ENCODE peak calls at places on chromosome 10, in five cellular contexts. F is ovary, B is uterus, C is esophagus squamous epithelium, J is A549. I is an unnamed sample.

GRCh38 chr10:86264481-86265231 is 101.9 kb downstream of the GRID1 start:
- DNase-seq in F (no peak), B (no peak), C (no peak), J (no peak), I (no peak)

GRCh38 chr10:34124522-34125035 is 690.5 kb downstream of the PARD3 start:
- DNase-seq in F (no peak), B (no peak), C (no peak), J (peak; percentile 76), I (no peak)

GRCh38 chr10:34808789-34809745 is 6.0 kb downstream of the PARD3 start:
- DNase-seq in F (peak; percentile 35), B (peak; percentile 32), C (no peak), J (no peak), I (no peak)

GRCh38 chr10:53574024-53574423 is 801.4 kb upstream of the MBL2 start:
- DNase-seq in F (no peak), B (no peak), C (no peak), J (no peak), I (no peak)

GRCh38 chr10:8416192-8416701 is 361.8 kb downstream of the GATA3 start:
- DNase-seq in F (no peak), B (no peak), C (no peak), J (peak; percentile 70), I (no peak)

GRCh38 chr10:97778452-97779302 is 6.9 kb upstream of the SFRP5 start:
- DNase-seq in F (no peak), B (no peak), C (no peak), J (no peak), I (no peak)

GRCh38 chr10:66505003-66505707 is 420.7 kb upstream of the LRRTM3 start:
- DNase-seq in F (no peak), B (no peak), C (no peak), J (no peak), I (no peak)

GRCh38 chr10:130809761-130810515 is 501.6 kb downstream of the TCERG1L start:
- DNase-seq in F (no peak), B (no peak), C (no peak), J (no peak), I (no peak)

GRCh38 chr10:14074062-14074884 is 256.5 kb downstream of the FRMD4A start:
- DNase-seq in F (peak; percentile 74), B (peak; percentile 78), C (no peak), J (peak; percentile 81), I (no peak)

GRCh38 chr10:34732926-34733325 is 82.2 kb downstream of the PARD3 start:
- DNase-seq in F (no peak), B (no peak), C (no peak), J (peak; percentile 66), I (peak; percentile 10)

GRCh38 chr10:90148121-90148855 is 446.9 kb downstream of the KIF20B start:
- DNase-seq in F (no peak), B (no peak), C (no peak), J (peak; percentile 28), I (no peak)

GRCh38 chr10:123166618-123167017 is 12.4 kb downstream of the BUB3 start:
- DNase-seq in F (no peak), B (no peak), C (no peak), J (no peak), I (no peak)
- TF ChIP-seq POLR2A in F (no peak), B (no peak), C (no peak), J (no peak), I (no peak)

DNA sequence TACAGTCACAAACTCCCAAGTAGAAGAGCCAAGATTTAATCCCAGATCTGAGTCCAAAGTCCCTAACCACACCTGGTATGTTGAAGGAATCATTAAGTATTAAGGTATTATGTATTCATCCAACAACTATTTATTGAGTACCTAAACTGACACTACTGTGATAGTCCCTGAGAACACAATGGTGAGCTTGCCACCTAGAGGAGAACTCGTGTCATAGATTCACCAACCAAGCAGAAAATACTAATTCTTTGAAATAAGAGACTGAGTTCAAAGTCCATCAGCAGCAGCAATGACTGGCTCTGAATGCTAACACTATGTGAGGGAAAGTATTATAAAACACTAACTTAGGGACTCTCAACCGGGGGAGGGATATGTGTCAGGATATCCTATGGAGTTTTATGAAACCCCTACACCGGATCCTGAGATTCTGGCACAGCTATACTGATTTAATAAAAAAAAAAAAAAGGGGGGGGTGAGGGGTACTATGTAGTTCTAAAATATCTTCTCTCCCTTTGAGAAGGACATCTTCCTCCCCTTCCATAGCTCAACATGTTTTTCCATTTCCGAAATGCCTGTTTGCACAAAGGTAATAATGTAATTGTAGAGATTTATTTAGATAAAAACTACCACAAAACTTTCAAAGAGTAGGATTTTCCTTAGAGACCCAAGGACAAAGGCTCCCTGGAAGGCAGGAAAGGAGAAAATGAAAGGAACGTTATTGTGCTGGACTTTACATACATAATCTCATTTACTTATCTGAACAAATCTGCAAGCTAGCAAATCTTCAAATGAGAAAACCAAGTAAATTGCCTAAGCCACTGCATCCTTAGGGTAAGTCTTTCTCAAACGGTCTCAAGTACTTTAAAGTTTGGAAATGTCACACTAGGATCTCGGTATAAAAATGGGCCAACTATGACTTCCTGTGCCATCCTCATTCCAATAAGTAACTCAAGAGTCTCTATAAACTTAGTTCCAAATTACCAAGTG is 1.5 kb downstream of the NCOA4 start:
- DNase-seq in F (no peak), B (no peak), C (no peak), J (peak; percentile 80), I (peak; percentile 78)
- TF ChIP-seq POLR2A in F (no peak), B (no peak), C (no peak), J (no peak), I (no peak)

DNA sequence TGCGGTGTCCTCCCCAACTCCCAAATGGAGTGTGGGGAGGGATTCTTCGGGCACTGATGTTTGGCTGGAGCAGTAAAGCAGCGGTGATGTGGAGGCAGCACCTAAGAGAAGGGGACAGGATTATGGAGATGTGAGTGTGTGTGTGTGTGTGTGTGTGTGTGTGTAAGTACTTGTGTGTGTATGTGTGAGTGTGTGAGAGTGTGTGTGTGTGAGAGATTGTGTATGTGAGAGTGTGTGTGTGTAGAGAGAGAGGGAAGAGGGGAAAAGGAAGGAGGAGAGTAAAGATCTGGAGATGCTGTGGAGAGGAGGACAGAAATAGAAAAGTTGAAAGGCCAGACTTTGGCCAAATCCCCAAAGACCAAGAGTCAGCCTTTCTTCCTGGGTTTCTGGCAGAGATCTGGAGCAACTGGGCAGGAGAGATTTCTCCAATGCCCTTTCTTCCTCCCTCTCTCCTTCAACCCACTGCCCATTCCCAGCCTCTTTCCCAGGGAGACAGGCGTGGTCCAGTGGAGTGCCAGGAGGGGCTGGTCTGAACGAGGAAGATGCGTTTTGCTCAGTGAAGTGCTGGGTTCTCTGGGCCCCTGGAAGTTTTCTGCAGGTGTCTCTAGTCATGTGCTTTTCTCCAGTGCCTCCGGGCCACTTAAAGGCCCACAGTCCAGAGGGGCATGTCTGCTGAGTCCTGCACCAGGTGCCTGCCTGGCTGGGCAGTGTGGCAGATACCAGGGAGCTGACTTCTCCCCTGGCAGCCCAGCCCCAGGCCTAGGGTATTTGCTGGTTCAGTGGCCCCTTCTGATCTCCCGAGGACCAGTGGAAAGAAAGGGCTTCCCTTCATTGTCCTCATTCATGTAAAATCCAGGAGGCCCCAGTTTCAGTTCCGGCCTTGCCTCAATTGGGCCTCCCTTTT is 60.5 kb downstream of the HK1 start:
- DNase-seq in F (no peak), B (no peak), C (no peak), J (no peak), I (no peak)
- TF ChIP-seq POLR2A in F (no peak), B (no peak), C (no peak), J (no peak), I (no peak)

GRCh38 chr10:100529473-100530298 is at the start of gene NDUFB8:
- DNase-seq in F (peak; percentile 90), B (peak; percentile 87), C (peak; percentile 56), J (peak; percentile 87), I (peak; percentile 90)
- TF ChIP-seq POLR2A in F (peak; percentile 52), B (no peak), C (peak; percentile 53), J (peak; percentile 83), I (peak; percentile 83)

GRCh38 chr10:3066317-3066931 is 924 bp upstream of the PFKP start:
- DNase-seq in F (no peak), B (peak; percentile 32), C (no peak), J (no peak), I (no peak)

GRCh38 chr10:3068201-3068967 is 1.0 kb downstream of the PFKP start:
- DNase-seq in F (peak; percentile 67), B (peak; percentile 65), C (no peak), J (peak; percentile 60), I (peak; percentile 60)

GRCh38 chr10:3065622-3066021 is 1.7 kb upstream of the PFKP start:
- DNase-seq in F (no peak), B (no peak), C (no peak), J (no peak), I (no peak)

GRCh38 chr10:3067859-3068179 is 471 bp downstream of the PFKP start:
- DNase-seq in F (no peak), B (no peak), C (no peak), J (no peak), I (no peak)

GRCh38 chr10:3067045-3067858 is at the start of gene PFKP:
- DNase-seq in F (peak; percentile 36), B (peak; percentile 47), C (no peak), J (peak; percentile 49), I (peak; percentile 55)
- TF ChIP-seq POLR2A in F (no peak), B (no peak), C (peak; percentile 85), J (peak; percentile 78), I (no peak)

GRCh38 chr10:31014146-31014880 is 17.4 kb downstream of the ZNF438 start:
- DNase-seq in F (no peak), B (no peak), C (no peak), J (no peak), I (peak; percentile 10)

GRCh38 chr10:31013331-31013730 is 18.3 kb downstream of the ZNF438 start:
- DNase-seq in F (no peak), B (no peak), C (no peak), J (no peak), I (no peak)

GRCh38 chr10:31010062-31010461 is 21.6 kb downstream of the ZNF438 start:
- DNase-seq in F (no peak), B (no peak), C (no peak), J (no peak), I (no peak)

GRCh38 chr10:31011660-31012022 is 20.0 kb downstream of the ZNF438 start:
- DNase-seq in F (no peak), B (no peak), C (no peak), J (no peak), I (no peak)

GRCh38 chr10:31011017-31011659 is 20.5 kb downstream of the ZNF438 start:
- DNase-seq in F (no peak), B (no peak), C (no peak), J (no peak), I (no peak)
- TF ChIP-seq POLR2A in F (no peak), B (no peak), C (no peak), J (no peak), I (no peak)

I was measured in erythroblast.